ENCODE peak calls at places on chromosomes 3 and 15, in six cellular contexts. C, O, Q, E, P and S are unnamed samples.
A peak's percentile ranks its signal among the peaks of the same experiment; 100 is the strongest.

GRCh38 chr15:41980654-41981323 is 8.4 kb upstream of the EHD4 start:
- DNase-seq in C (no peak), O (peak; percentile 82), Q (no peak), E (no peak), P (no peak), S (no peak)

GRCh38 chr15:93333826-93334225 is 244.8 kb upstream of the RGMA start:
- DNase-seq in C (no peak), O (no peak), Q (no peak), E (no peak), P (no peak), S (no peak)

GRCh38 chr3:30112904-30113484 is 493.4 kb upstream of the TGFBR2 start:
- DNase-seq in C (no peak), O (peak; percentile 81), Q (no peak), E (peak; percentile 7), P (no peak), S (peak; percentile 52)

GRCh38 chr3:152309535-152310317 is 41.0 kb downstream of the MBNL1 start:
- DNase-seq in C (no peak), O (peak; percentile 67), Q (no peak), E (no peak), P (no peak), S (no peak)

GRCh38 chr3:155031191-155031590 is 48.9 kb upstream of the MME start:
- DNase-seq in C (no peak), O (peak; percentile 77), Q (no peak), E (no peak), P (no peak), S (no peak)

GRCh38 chr3:184160456-184160855 is 5.3 kb downstream of the DVL3 start:
- DNase-seq in C (no peak), O (peak; percentile 85), Q (no peak), E (no peak), P (no peak), S (no peak)

GRCh38 chr3:69162205-69162980 is 40.0 kb upstream of the LMOD3 start:
- DNase-seq in C (no peak), O (no peak), Q (no peak), E (no peak), P (no peak), S (no peak)

GRCh38 chr3:129106320-129106719 is 15.3 kb downstream of the RAB43 start:
- DNase-seq in C (no peak), O (peak; percentile 16), Q (no peak), E (no peak), P (no peak), S (no peak)

GRCh38 chr3:50551293-50552057 is 16.1 kb downstream of the C3orf18 start:
- DNase-seq in C (no peak), O (no peak), Q (no peak), E (no peak), P (no peak), S (no peak)

GRCh38 chr3:174253940-174254339 is 605.2 kb upstream of the NAALADL2 start:
- DNase-seq in C (no peak), O (no peak), Q (no peak), E (no peak), P (no peak), S (no peak)

GRCh38 chr15:28114721-28115622 is 15.9 kb upstream of the OCA2 start:
- DNase-seq in C (no peak), O (no peak), Q (no peak), E (no peak), P (no peak), S (no peak)

GRCh38 chr3:32428092-32429068 is 36.7 kb downstream of the CMTM7 start:
- DNase-seq in C (no peak), O (no peak), Q (peak; percentile 44), E (no peak), P (no peak), S (no peak)

GRCh38 chr3:155519081-155519480 is 225.6 kb upstream of the STRIT1 start:
- DNase-seq in C (no peak), O (no peak), Q (no peak), E (no peak), P (no peak), S (no peak)

GRCh38 chr3:127655641-127656040 is 17.1 kb upstream of the ABTB1 start:
- DNase-seq in C (no peak), O (peak; percentile 77), Q (no peak), E (no peak), P (no peak), S (no peak)